ENCODE peak calls at places on chromosome 13, in four cellular contexts. One of them, this sample, is unnamed.

GRCh38 chr13:80454245-80454644 is 113.3 kb upstream of the SPRY2 start:
- DNase-seq in K562: no peak
- DNase-seq in GM12891: no peak
- DNase-seq in GM12878: peak
- DNase-seq in this sample: peak

GRCh38 chr13:44805623-44806022 is 183.6 kb downstream of the NUFIP1 start:
- DNase-seq in GM12878: no peak
- DNase-seq in GM12891: no peak
- DNase-seq in K562: no peak
- DNase-seq in this sample: no peak

GRCh38 chr13:97134364-97135095 is 87.6 kb upstream of the MBNL2 start:
- DNase-seq in GM12891: no peak
- DNase-seq in K562: no peak
- DNase-seq in GM12878: no peak
- DNase-seq in this sample: no peak

GRCh38 chr13:21657538-21657937 is 13.3 kb upstream of the FGF9 start:
- DNase-seq in GM12878: no peak
- DNase-seq in GM12891: no peak
- DNase-seq in K562: peak
- DNase-seq in this sample: no peak

GRCh38 chr13:96792736-96793444 is 201.4 kb downstream of the OXGR1 start:
- DNase-seq in GM12878: no peak
- DNase-seq in GM12891: no peak
- DNase-seq in K562: no peak
- DNase-seq in this sample: no peak

GRCh38 chr13:94620286-94620896 is 18.7 kb downstream of the GPR180 start:
- DNase-seq in K562: peak
- DNase-seq in GM12878: no peak
- DNase-seq in GM12891: no peak
- DNase-seq in this sample: no peak

GRCh38 chr13:70523622-70524021 is 415.4 kb upstream of the KLHL1 start:
- DNase-seq in GM12891: no peak
- DNase-seq in GM12878: no peak
- DNase-seq in K562: no peak
- DNase-seq in this sample: no peak

GRCh38 chr13:64278493-64278892 is 2862.8 kb upstream of the PCDH20 start:
- DNase-seq in GM12878: no peak
- DNase-seq in K562: no peak
- DNase-seq in GM12891: no peak
- DNase-seq in this sample: no peak

GRCh38 chr13:35848316-35848715 is 282.9 kb downstream of the DCLK1 start:
- DNase-seq in GM12878: no peak
- DNase-seq in K562: no peak
- DNase-seq in GM12891: no peak
- DNase-seq in this sample: no peak

GRCh38 chr13:50195045-50195444 is 179.8 kb downstream of the KCNRG start:
- DNase-seq in GM12878: no peak
- DNase-seq in K562: no peak
- DNase-seq in GM12891: no peak
- DNase-seq in this sample: no peak

GRCh38 chr13:44565881-44566280 is 10.2 kb downstream of the TSC22D1 start:
- DNase-seq in K562: no peak
- DNase-seq in GM12878: no peak
- DNase-seq in GM12891: no peak
- DNase-seq in this sample: no peak

GRCh38 chr13:110015253-110015652 is 228.9 kb upstream of the IRS2 start:
- DNase-seq in GM12891: no peak
- DNase-seq in K562: no peak
- DNase-seq in GM12878: no peak
- DNase-seq in this sample: no peak

GRCh38 chr13:24500977-24501376 is 11.6 kb downstream of the PARP4 start:
- DNase-seq in K562: peak
- DNase-seq in GM12891: no peak
- DNase-seq in GM12878: no peak
- DNase-seq in this sample: no peak

GRCh38 chr13:87123987-87124784 is 547.0 kb upstream of the SLITRK5 start:
- DNase-seq in GM12891: no peak
- DNase-seq in K562: peak
- DNase-seq in GM12878: no peak
- DNase-seq in this sample: peak

GRCh38 chr13:90420683-90421082 is 926.8 kb upstream of the MIR17HG start:
- DNase-seq in GM12878: no peak
- DNase-seq in GM12891: no peak
- DNase-seq in K562: no peak
- DNase-seq in this sample: no peak

GRCh38 chr13:95304446-95304845 is 3.2 kb upstream of the ABCC4 start:
- DNase-seq in K562: no peak
- DNase-seq in GM12878: no peak
- DNase-seq in GM12891: no peak
- DNase-seq in this sample: no peak

GRCh38 chr13:29683041-29683440 is 87.6 kb upstream of the SLC7A1 start:
- DNase-seq in GM12878: no peak
- DNase-seq in K562: no peak
- DNase-seq in GM12891: no peak
- DNase-seq in this sample: no peak

GRCh38 chr13:31014461-31014860 is 82.0 kb downstream of the TEX26 start:
- DNase-seq in GM12891: no peak
- DNase-seq in K562: no peak
- DNase-seq in GM12878: no peak
- DNase-seq in this sample: no peak

GRCh38 chr13:31012285-31013024 is 80.0 kb downstream of the TEX26 start:
- DNase-seq in K562: no peak
- DNase-seq in GM12891: peak
- DNase-seq in GM12878: no peak
- DNase-seq in this sample: peak

GRCh38 chr13:31018511-31018910 is 86.1 kb downstream of the TEX26 start:
- DNase-seq in GM12891: no peak
- DNase-seq in K562: no peak
- DNase-seq in GM12878: no peak
- DNase-seq in this sample: no peak

GRCh38 chr13:31016342-31017325 is 84.2 kb downstream of the TEX26 start:
- DNase-seq in GM12878: no peak
- DNase-seq in K562: no peak
- DNase-seq in GM12891: no peak
- DNase-seq in this sample: no peak

DNA sequence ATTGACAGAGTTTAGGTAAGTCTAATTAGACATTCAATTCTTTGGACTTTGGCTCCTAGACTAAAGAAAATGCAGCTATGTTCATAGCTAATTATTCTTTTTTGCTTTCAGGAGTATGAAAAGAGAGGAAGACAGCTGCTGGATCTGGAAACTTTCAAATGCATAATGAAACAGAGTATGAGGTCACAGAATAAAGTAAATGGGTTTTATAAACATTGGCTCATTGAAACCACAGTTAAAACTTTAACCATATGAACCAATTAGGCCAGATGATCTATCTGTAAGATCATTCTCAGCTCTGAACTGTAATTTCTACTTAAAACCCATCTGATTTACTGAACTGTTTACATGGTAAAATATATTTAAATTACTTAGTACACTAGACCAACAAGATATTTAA is 82.8 kb downstream of the TEX26 start:
- DNase-seq in GM12878: no peak
- DNase-seq in GM12891: no peak
- DNase-seq in K562: no peak
- DNase-seq in this sample: no peak
- TF ChIP-seq SPI1 in GM12878: no peak
- TF ChIP-seq SPI1 in GM12891: no peak
- TF ChIP-seq SPI1 in K562: no peak
- TF ChIP-seq SPI1 in this sample: no peak

GRCh38 chr13:25890671-25891212 is 161.1 kb downstream of the SHISA2 start:
- DNase-seq in K562: no peak
- DNase-seq in GM12878: no peak
- DNase-seq in GM12891: no peak
- DNase-seq in this sample: no peak

GRCh38 chr13:25882732-25883357 is 169.0 kb downstream of the SHISA2 start:
- DNase-seq in K562: no peak
- DNase-seq in GM12891: no peak
- DNase-seq in GM12878: no peak
- DNase-seq in this sample: no peak

GRCh38 chr13:25887962-25888655 is 163.7 kb downstream of the SHISA2 start:
- DNase-seq in GM12891: no peak
- DNase-seq in K562: no peak
- DNase-seq in GM12878: no peak
- DNase-seq in this sample: no peak

GRCh38 chr13:25885418-25885817 is 166.4 kb downstream of the SHISA2 start:
- DNase-seq in GM12891: no peak
- DNase-seq in K562: no peak
- DNase-seq in GM12878: no peak
- DNase-seq in this sample: no peak

GRCh38 chr13:25886438-25887214 is 165.2 kb downstream of the SHISA2 start:
- DNase-seq in K562: no peak
- DNase-seq in GM12878: no peak
- DNase-seq in GM12891: no peak
- DNase-seq in this sample: no peak
- TF ChIP-seq SPI1 in K562: no peak
- TF ChIP-seq SPI1 in GM12878: no peak
- TF ChIP-seq SPI1 in GM12891: no peak
- TF ChIP-seq SPI1 in this sample: no peak

GRCh38 chr13:99960663-99961440 is 10.7 kb downstream of the ZIC5 start:
- DNase-seq in GM12878: no peak
- DNase-seq in K562: no peak
- DNase-seq in GM12891: no peak
- DNase-seq in this sample: no peak
- TF ChIP-seq SPI1 in GM12878: no peak
- TF ChIP-seq SPI1 in K562: no peak
- TF ChIP-seq SPI1 in GM12891: no peak
- TF ChIP-seq SPI1 in this sample: no peak

DNA sequence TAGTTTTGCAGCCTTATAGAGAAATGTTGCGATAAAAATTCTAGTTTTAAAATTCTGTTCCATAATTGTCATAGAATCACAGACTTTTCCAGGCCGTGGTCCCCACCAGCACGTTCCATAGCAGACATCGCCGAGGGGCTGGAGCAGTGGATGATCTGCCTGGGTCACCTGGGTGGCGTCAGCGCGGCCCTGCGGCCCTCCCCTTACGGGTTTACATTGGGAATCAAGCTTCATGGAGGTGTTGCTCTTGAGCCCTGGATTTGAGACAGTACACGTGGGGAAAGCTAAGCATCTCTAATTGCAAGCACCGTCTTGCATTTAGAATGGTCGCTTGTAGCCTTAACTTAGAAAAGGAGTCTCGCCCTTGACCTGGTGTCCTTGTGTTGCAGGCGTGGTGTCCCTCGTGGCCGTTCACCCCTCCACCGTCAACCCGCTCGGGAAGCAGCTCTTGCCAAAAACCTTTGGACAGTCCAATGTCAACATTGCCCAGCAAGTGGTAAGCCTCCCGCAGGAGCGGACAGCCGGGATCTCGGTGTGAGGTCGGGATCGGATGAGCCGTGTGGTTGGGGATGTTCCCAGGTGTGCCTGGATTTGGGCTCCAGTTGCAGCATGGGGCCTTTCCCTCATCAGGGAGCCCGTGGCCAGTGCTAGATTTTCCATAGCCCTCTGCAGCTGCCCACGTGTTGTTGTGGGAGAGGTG is 35.1 kb downstream of the ATP4B start:
- DNase-seq in GM12891: no peak
- DNase-seq in GM12878: no peak
- DNase-seq in K562: no peak
- DNase-seq in this sample: no peak
- TF ChIP-seq SPI1 in GM12891: no peak
- TF ChIP-seq SPI1 in GM12878: no peak
- TF ChIP-seq SPI1 in K562: no peak
- TF ChIP-seq SPI1 in this sample: no peak

DNA sequence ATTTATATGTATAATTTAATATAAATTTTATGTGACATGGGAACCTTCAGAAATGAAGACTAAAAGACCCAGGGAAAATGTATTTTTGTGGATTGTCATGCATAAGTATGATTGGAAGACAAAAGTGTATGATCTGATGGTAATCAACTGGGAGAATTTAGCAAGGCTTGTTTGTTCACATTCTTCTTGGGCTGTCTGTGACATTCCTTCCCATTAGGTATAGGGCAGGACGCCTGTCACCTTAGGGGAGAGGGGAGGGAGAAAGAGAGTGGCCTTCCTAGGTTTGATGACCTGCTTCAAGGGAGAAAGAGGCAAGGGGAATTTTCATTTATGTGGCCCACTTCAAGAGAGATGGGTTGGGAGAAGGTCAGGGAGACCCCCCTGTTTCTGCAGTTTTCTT is 22.4 kb downstream of the PIBF1 start:
- DNase-seq in GM12878: no peak
- DNase-seq in GM12891: no peak
- DNase-seq in K562: no peak
- DNase-seq in this sample: no peak
- TF ChIP-seq SPI1 in GM12878: no peak
- TF ChIP-seq SPI1 in GM12891: no peak
- TF ChIP-seq SPI1 in K562: no peak
- TF ChIP-seq SPI1 in this sample: no peak